ENCODE peak calls at places on chromosome 12, in seven cellular contexts. Q is NT2/D1; S is esophagus muscularis mucosa; O is transverse colon; E is HAP-1; J is right cardiac atrium; Z is CD8-positive, alpha-beta T cell. M is an unnamed sample.

GRCh38 chr12:107458990-107459389 is 226.6 kb upstream of the PWP1 start:
- DNase-seq in Z (no peak), S (no peak), Q (no peak), J (no peak), O (no peak), E (no peak), M (no peak)

GRCh38 chr12:83945871-83946270 is 966.7 kb downstream of the SLC6A15 start:
- DNase-seq in E (peak; percentile 43), S (no peak), Q (no peak), Z (no peak), O (no peak), J (no peak), M (no peak)

GRCh38 chr12:113149361-113150150 is at the start of gene CFAP73:
- DNase-seq in S (no peak), Q (peak; percentile 91), Z (no peak), E (peak; percentile 81), J (peak; percentile 89), O (peak; percentile 71), M (peak; percentile 72)

GRCh38 chr12:122894173-122895121 is 1.5 kb downstream of the VPS37B start:
- DNase-seq in E (no peak), Z (no peak), J (no peak), S (no peak), O (peak; percentile 84), Q (no peak), M (peak; percentile 82)

GRCh38 chr12:12428047-12428446 is 71.2 kb downstream of the BORCS5 start:
- DNase-seq in S (no peak), E (no peak), J (no peak), Z (no peak), O (no peak), Q (no peak), M (no peak)

GRCh38 chr12:130838284-130838950 is 633 bp downstream of the STX2 start:
- DNase-seq in O (peak; percentile 25), E (peak; percentile 27), J (no peak), Z (peak; percentile 59), Q (no peak), S (no peak), M (peak; percentile 62)

GRCh38 chr12:106303202-106303820 is 778 bp downstream of the TCP11L2 start:
- DNase-seq in O (peak; percentile 87), E (peak; percentile 54), Q (peak; percentile 88), J (peak; percentile 97), S (peak; percentile 96), Z (peak; percentile 93), M (peak; percentile 94)

GRCh38 chr12:50242751-50243191 is 40.5 kb downstream of the LIMA1 start:
- DNase-seq in O (no peak), Q (no peak), Z (no peak), E (no peak), J (no peak), S (no peak), M (no peak)

GRCh38 chr12:46964496-46965098 is 114.8 kb upstream of the PCED1B start:
- DNase-seq in J (peak; percentile 32), S (no peak), Z (no peak), O (no peak), Q (peak; percentile 75), E (no peak), M (no peak)

GRCh38 chr12:20624718-20625117 is 70.4 kb upstream of the SLCO1C1 start:
- DNase-seq in Q (peak; percentile 33), E (peak; percentile 27), Z (no peak), O (no peak), J (no peak), S (no peak), M (no peak)

GRCh38 chr12:38392584-38393144 is 76.1 kb downstream of the ALG10B start:
- DNase-seq in J (no peak), S (no peak), Q (no peak), E (peak; percentile 26), O (no peak), Z (no peak), M (no peak)

GRCh38 chr12:48810817-48811453 is 7.4 kb upstream of the CACNB3 start:
- DNase-seq in J (no peak), Z (no peak), O (no peak), E (no peak), Q (peak; percentile 48), S (no peak), M (no peak)

GRCh38 chr12:96193725-96194571 is at the start of gene ELK3:
- DNase-seq in O (peak; percentile 78), E (peak; percentile 65), Z (peak; percentile 78), J (peak; percentile 87), Q (peak; percentile 38), S (no peak), M (peak; percentile 76)

GRCh38 chr12:2783936-2784600 is 10.7 kb upstream of the FKBP4 start:
- DNase-seq in S (no peak), O (peak; percentile 67), Q (peak; percentile 85), Z (peak; percentile 73), E (peak; percentile 48), J (peak; percentile 89), M (peak; percentile 81)

GRCh38 chr12:69639400-69640016 is 28.8 kb upstream of the LRRC10 start:
- DNase-seq in Q (peak; percentile 64), Z (peak; percentile 65), J (peak; percentile 85), S (no peak), O (peak; percentile 66), E (peak; percentile 64), M (peak; percentile 64)

GRCh38 chr12:54370218-54370730 is 6.0 kb upstream of the GPR84 start:
- DNase-seq in S (no peak), Q (peak; percentile 76), O (peak; percentile 79), E (no peak), Z (no peak), J (peak; percentile 94), M (peak; percentile 79)

GRCh38 chr12:85007836-85008235 is 28.2 kb downstream of the TSPAN19 start:
- DNase-seq in Q (no peak), Z (no peak), E (no peak), O (no peak), S (no peak), J (no peak), M (no peak)

GRCh38 chr12:53560912-53561589 is 53.8 kb upstream of the NPFF start:
- DNase-seq in O (no peak), E (no peak), S (no peak), Z (no peak), Q (no peak), J (no peak), M (no peak)

GRCh38 chr12:3600039-3600720 is 109.2 kb downstream of the PRMT8 start:
- DNase-seq in E (no peak), J (no peak), Z (no peak), Q (peak; percentile 77), O (no peak), S (no peak), M (no peak)

GRCh38 chr12:121085842-121086353 is 46.8 kb upstream of the P2RX7 start:
- DNase-seq in O (no peak), Z (no peak), S (peak; percentile 78), E (no peak), Q (no peak), J (no peak), M (no peak)

DNA sequence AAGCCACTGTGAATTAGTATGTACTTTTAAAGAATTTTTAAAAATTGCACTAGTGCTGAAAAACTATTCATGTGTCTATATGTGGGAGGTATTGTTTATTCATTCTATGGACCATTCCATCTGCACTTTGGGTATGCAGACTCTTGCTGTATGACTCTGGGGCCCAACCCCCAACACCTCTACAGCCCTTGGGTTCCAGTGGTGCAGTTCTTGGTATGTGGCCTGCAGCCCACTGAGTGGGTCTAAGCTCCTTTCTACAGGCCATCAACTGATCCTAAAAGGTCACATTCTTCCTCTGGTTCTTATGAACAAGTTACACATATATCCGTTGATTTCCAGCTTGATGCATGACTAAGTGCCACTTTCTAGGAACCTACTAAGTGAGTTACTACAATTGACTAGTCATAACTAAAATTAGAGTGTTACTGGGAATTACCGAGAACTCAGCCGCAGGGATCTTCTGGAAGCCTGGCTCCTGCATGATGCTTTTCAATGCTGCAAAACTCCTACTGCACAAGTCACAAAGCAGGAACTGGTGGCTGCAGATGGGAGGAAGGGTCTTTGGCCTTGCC is 62.4 kb upstream of the MED13L start:
- DNase-seq in J (no peak), O (no peak), E (no peak), Q (no peak), Z (no peak), S (no peak), M (no peak)
- H3K4me1 ChIP-seq in J (no peaks in the 10 kb centered on the region), O (no peaks in the 10 kb centered on the region), E (peaks cover 8% of the 10 kb centered on the region), Q (peaks cover 2% of the 10 kb centered on the region), Z (no peaks in the 10 kb centered on the region), S (no peaks in the 10 kb centered on the region), M (no peaks in the 10 kb centered on the region)

GRCh38 chr12:80490329-80490728 is 46.3 kb downstream of the PTPRQ start:
- DNase-seq in J (no peak), S (no peak), Z (no peak), Q (no peak), O (no peak), E (peak; percentile 32), M (no peak)
- H3K4me1 ChIP-seq in J (no peaks in the 10 kb centered on the region), S (no peaks in the 10 kb centered on the region), Z (no peaks in the 10 kb centered on the region), Q (no peaks in the 10 kb centered on the region), O (no peaks in the 10 kb centered on the region), E (no peaks in the 10 kb centered on the region), M (no peaks in the 10 kb centered on the region)

DNA sequence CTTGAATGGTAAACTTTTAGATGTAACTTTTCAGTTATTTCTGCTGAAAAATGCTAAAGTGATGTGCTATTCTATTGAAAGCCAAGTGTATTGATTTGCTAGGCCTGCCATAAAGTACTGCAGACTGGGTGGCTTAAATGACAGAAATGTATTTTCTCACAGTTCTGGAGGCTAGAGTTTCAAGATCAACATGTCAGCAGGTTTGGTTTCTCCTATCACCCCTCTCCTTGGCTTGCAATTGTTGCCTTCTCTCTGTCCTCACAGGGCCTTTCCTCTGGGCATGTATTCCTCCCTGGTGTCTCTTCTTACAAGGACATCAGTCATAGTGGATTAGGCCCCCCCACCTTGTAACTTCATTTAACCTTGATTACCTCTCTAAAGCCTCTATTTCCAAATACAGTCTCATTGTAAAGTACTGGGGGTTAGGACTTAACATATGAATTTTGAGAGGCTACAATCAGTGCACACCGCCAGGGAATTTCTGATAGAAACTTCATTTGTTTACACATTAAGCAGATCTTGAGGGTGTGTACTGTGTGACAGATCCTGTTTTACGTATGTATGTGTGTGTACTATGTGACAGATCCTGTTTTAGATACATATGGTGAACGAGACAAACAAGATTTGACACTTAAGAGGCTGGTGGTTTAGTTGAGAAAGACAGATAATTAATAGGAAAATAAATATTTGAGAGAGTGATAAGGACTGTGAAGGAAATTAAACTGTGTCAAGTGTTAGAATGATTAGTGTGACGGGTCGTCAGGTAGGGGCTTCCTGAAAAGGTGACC is 49.5 kb downstream of the ADIPOR2 start:
- DNase-seq in E (no peak), S (no peak), O (no peak), Z (no peak), Q (no peak), J (no peak), M (no peak)
- H3K4me1 ChIP-seq in E (peaks cover 22% of the 10 kb centered on the region), S (peaks cover 43% of the 10 kb centered on the region), O (peaks cover 30% of the 10 kb centered on the region), Z (peaks cover 15% of the 10 kb centered on the region), Q (no peaks in the 10 kb centered on the region), J (peaks cover 5% of the 10 kb centered on the region), M (peaks cover 50% of the 10 kb centered on the region)

DNA sequence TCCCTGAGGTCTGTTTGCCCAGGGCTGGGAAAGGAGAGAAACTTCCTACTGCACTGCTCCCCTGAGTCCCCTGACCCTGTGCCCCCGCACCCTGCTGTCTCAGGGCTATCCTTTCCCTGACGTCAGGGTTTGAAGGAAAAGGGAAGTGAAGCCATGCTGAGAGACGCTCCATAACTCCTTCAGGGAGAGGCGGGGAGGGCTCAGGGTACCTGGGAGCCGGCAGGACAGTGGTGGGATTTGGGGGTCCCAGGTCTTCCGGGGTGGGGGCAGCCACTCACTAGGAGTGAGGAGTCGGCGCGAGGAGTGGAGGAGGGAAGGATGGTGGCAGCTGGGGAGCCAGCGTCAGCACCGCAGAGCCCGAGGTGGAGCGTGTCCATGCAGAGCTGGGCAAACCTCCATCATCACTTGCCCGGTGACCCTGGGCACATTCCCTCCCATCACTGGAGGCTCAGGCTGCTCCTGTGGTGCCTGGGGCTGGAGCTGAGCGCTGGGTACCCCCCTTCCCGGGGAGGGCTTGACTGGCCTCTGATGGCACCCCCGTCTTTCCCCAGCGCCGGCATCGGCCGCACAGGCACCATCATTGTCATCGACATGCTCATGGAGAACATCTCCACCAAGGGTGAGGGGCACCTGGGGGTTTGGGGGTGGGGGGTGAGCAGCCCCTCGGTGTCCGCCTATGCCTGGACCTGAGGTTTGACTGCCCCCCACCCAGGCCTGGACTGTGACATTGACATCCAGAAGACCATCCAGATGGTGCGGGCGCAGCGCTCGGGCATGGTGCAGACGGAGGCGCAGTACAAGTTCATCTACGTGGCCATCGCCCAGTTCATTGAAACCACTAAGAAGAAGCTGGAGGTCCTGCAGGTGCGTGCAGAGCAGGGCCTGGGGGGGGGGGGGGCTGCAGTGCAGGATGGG is 8.5 kb downstream of the PTPN6 start:
- DNase-seq in O (no peak), J (peak; percentile 56), Q (no peak), E (no peak), S (no peak), Z (no peak), M (peak; percentile 51)
- H3K4me1 ChIP-seq in O (peaks cover 28% of the 10 kb centered on the region), J (peaks cover 2% of the 10 kb centered on the region), Q (peaks cover 49% of the 10 kb centered on the region), E (peaks cover 19% of the 10 kb centered on the region), S (peaks cover 44% of the 10 kb centered on the region), Z (peaks cover 85% of the 10 kb centered on the region), M (peaks cover 87% of the 10 kb centered on the region)

M was measured in lower lobe of right lung.